ENCODE peak calls at places on chromosomes 16 and 17, in seven cellular contexts. W is RWPE2, L is keratinocyte, G is transverse colon, C is body of pancreas, J is Peyer's patch, D is IMR-90. B is an unnamed sample.
A peak's percentile ranks its signal among the peaks of the same experiment; 100 is the strongest.

GRCh38 chr17:83080641-83081560 is 1.5 kb downstream of the METRNL start:
- DNase-seq in W (no peak), L (no peak), G (peak; percentile 52), C (peak; percentile 43), J (peak; percentile 75), D (peak; percentile 24), B (no peak)

GRCh38 chr17:56786989-56787482 is 46.7 kb downstream of the C17orf67 start:
- DNase-seq in W (peak; percentile 87), L (peak; percentile 82), G (peak; percentile 25), C (no peak), J (no peak), D (peak; percentile 98), B (peak; percentile 4)

GRCh38 chr16:1094601-1095449 is 1.2 kb downstream of the C1QTNF8 start:
- DNase-seq in W (no peak), L (no peak), G (no peak), C (no peak), J (no peak), D (no peak), B (no peak)

GRCh38 chr17:58303981-58304734 is 23.4 kb upstream of the MPO start:
- DNase-seq in W (no peak), L (no peak), G (peak; percentile 51), C (peak; percentile 54), J (peak; percentile 28), D (peak; percentile 23), B (peak; percentile 53)

GRCh38 chr17:29010586-29010985 is 4.8 kb upstream of the SEZ6 start:
- DNase-seq in W (no peak), L (no peak), G (no peak), C (no peak), J (no peak), D (no peak), B (no peak)

GRCh38 chr17:20263595-20263994 is 203.7 kb downstream of the LGALS9B start:
- DNase-seq in W (no peak), L (no peak), G (no peak), C (no peak), J (no peak), D (peak; percentile 61), B (no peak)

GRCh38 chr17:7586673-7587419 is 3.0 kb downstream of the SOX15 start:
- DNase-seq in W (no peak), L (no peak), G (peak; percentile 64), C (peak; percentile 46), J (no peak), D (no peak), B (no peak)

GRCh38 chr17:17845046-17845775 is 8.4 kb upstream of the SREBF1 start:
- DNase-seq in W (no peak), L (no peak), G (no peak), C (peak; percentile 57), J (no peak), D (no peak), B (no peak)

GRCh38 chr17:42002792-42003301 is 14.4 kb downstream of the DNAJC7 start:
- DNase-seq in W (no peak), L (no peak), G (no peak), C (no peak), J (no peak), D (peak; percentile 56), B (no peak)

GRCh38 chr16:67101683-67102082 is 8.1 kb upstream of the PHAF1 start:
- DNase-seq in W (no peak), L (no peak), G (no peak), C (no peak), J (no peak), D (peak; percentile 72), B (no peak)

GRCh38 chr17:53722407-53722806 is 100.3 kb upstream of the KIF2B start:
- DNase-seq in W (peak; percentile 75), L (peak; percentile 91), G (no peak), C (peak; percentile 13), J (no peak), D (peak; percentile 98), B (no peak)

GRCh38 chr17:2309338-2310143 is 5.8 kb downstream of the SRR start:
- DNase-seq in W (no peak), L (no peak), G (no peak), C (peak; percentile 73), J (no peak), D (peak; percentile 66), B (no peak)

GRCh38 chr16:85447657-85448313 is 165.3 kb upstream of the GSE1 start:
- DNase-seq in W (no peak), L (no peak), G (no peak), C (no peak), J (no peak), D (no peak), B (no peak)
- H3K27ac ChIP-seq in W (no peak overlapping the region), L (no peak overlapping the region), G (peak overlapping the region; percentile 80), C (peak overlapping the region; percentile 78), J (peak overlapping the region; percentile 38), D (no peak overlapping the region), B (peak overlapping the region; percentile 9)

GRCh38 chr17:81292450-81292849 is 2.7 kb downstream of the SLC38A10 start:
- DNase-seq in W (no peak), L (no peak), G (no peak), C (no peak), J (no peak), D (no peak), B (no peak)

GRCh38 chr17:81295678-81296381 is 723 bp upstream of the SLC38A10 start:
- DNase-seq in W (peak; percentile 91), L (no peak), G (peak; percentile 83), C (peak; percentile 89), J (peak; percentile 69), D (peak; percentile 33), B (peak; percentile 33)

GRCh38 chr17:81294512-81295030 is 536 bp downstream of the SLC38A10 start:
- DNase-seq in W (no peak), L (no peak), G (peak; percentile 51), C (peak; percentile 48), J (peak; percentile 34), D (peak; percentile 9), B (no peak)

GRCh38 chr17:81298325-81298990 is 3.4 kb upstream of the SLC38A10 start:
- DNase-seq in W (no peak), L (no peak), G (no peak), C (no peak), J (no peak), D (no peak), B (no peak)

DNA sequence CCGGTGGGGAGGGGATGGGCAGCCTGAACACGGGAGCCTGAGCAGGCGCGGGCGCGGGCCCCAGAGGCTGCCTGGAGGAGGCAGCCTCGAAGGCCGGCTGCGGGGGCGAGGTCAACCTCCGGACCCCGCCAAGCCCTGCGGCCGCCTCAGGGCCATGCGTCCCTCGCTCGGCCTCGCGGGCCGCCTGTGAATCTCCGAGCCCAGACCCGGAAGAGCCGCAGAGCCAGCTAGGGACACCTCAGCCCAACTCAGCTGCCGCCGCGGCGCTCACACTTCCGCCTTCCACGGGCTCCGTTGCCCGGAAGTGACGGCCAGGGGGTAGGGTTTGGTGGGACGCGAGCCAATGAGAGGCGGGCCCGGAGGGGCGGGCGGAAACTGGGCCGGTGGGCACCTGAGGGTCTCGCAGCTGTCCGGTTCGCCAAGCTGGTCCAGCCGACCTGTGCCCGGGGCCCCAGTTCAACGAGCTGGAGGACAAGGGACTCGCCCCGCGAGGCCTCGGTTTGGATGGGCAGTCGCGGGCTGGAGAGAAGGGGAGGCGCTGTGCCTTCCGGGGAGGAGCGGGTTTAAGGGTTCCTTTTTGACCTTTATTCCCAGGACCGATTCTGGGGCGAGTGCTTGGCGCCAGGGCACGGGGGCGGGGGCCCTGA is at the start of gene SLC38A10:
- DNase-seq in W (peak; percentile 87), L (no peak), G (peak; percentile 95), C (peak; percentile 93), J (peak; percentile 93), D (peak; percentile 74), B (peak; percentile 83)
- TF ChIP-seq CTCF in W (no peak), L (no peak), G (no peak), C (peak; percentile 2), J (peak; percentile 4), D (no peak), B (no peak)

GRCh38 chr16:35711958-35712357 is 2252.5 kb downstream of the TP53TG3F start:
- DNase-seq in W (peak; percentile 3), L (no peak), G (no peak), C (no peak), J (no peak), D (no peak), B (no peak)
- H3K9me3 ChIP-seq in W (peaks cover 5% of the 10 kb centered on the region), L (peaks cover 3% of the 10 kb centered on the region), G (peaks cover 22% of the 10 kb centered on the region), C (peaks cover 6% of the 10 kb centered on the region), J (peaks cover 9% of the 10 kb centered on the region), D (peaks cover 7% of the 10 kb centered on the region), B (peaks cover 35% of the 10 kb centered on the region)

GRCh38 chr17:80427366-80428282 is 12.7 kb downstream of the ENDOV start:
- DNase-seq in W (peak; percentile 64), L (no peak), G (no peak), C (no peak), J (no peak), D (no peak), B (no peak)
- H3K27ac ChIP-seq in W (no peak overlapping the region), L (no peak overlapping the region), G (no peak overlapping the region), C (no peak overlapping the region), J (no peak overlapping the region), D (no peak overlapping the region), B (no peak overlapping the region)

GRCh38 chr16:70473446-70474319 is 19.3 kb downstream of the FCSK start:
- DNase-seq in W (peak; percentile 62), L (no peak), G (no peak), C (no peak), J (no peak), D (no peak), B (no peak)
- TF ChIP-seq CTCF in W (no peak), L (no peak), G (no peak), C (no peak), J (no peak), D (no peak), B (no peak)

DNA sequence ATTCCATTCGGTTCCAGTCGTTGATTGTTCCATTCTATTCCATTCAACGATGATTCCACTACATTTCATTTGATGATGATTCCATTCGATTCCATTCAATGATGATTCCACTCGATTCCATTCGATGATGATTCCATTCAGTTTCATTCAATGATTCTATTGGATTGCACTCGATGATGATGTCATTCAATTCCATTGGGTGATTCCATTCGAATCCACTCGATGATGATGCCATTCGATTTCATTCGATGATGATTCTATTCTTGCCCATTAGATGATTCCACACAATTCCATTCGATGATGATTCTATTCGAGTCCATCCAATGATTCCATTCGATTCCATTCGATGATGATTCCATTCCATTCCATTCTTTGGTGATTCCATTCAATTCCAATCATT is 1283.7 kb downstream of the TP53TG3F start:
- DNase-seq in W (no peak), L (no peak), G (no peak), C (no peak), J (no peak), D (no peak), B (no peak)
- H3K9me3 ChIP-seq in W (peaks cover 6% of the 10 kb centered on the region), L (peaks cover 4% of the 10 kb centered on the region), G (peaks cover 19% of the 10 kb centered on the region), C (peaks cover 19% of the 10 kb centered on the region), J (no peaks in the 10 kb centered on the region), D (peaks cover 2% of the 10 kb centered on the region), B (peaks cover 46% of the 10 kb centered on the region)

GRCh38 chr17:77424585-77425344 is 284.0 kb downstream of the SEC14L1 start:
- DNase-seq in W (no peak), L (no peak), G (peak; percentile 86), C (peak; percentile 83), J (peak; percentile 61), D (peak; percentile 96), B (no peak)
- H3K27ac ChIP-seq in W (peak overlapping the region; percentile 95), L (peak overlapping the region; percentile 90), G (peak overlapping the region; percentile 94), C (peak overlapping the region; percentile 85), J (peak overlapping the region; percentile 81), D (peak overlapping the region; percentile 91), B (peak overlapping the region; percentile 39)